ENCODE peak calls at places on chromosome 18, in eight cellular contexts. One of them, this sample, is unnamed.

GRCh38 chr18:13019301-13019700 is 28.1 kb downstream of the CEP192 start:
- DNase-seq in heart right ventricle: no peak
- DNase-seq in A549: no peak
- DNase-seq in sigmoid colon: no peak
- DNase-seq in SK-N-SH: no peak
- DNase-seq in ovary: no peak
- DNase-seq in Peyer's patch: no peak
- DNase-seq in transverse colon: no peak
- DNase-seq in this sample: no peak

GRCh38 chr18:21242141-21243040 is at the start of gene GREB1L:
- DNase-seq in A549: peak
- DNase-seq in SK-N-SH: peak
- DNase-seq in heart right ventricle: peak
- DNase-seq in ovary: peak
- DNase-seq in transverse colon: peak
- DNase-seq in Peyer's patch: peak
- DNase-seq in sigmoid colon: no peak
- DNase-seq in this sample: no peak

GRCh38 chr18:56402872-56403516 is 235.4 kb downstream of the TXNL1 start:
- DNase-seq in transverse colon: no peak
- DNase-seq in Peyer's patch: no peak
- DNase-seq in A549: peak
- DNase-seq in SK-N-SH: no peak
- DNase-seq in heart right ventricle: no peak
- DNase-seq in sigmoid colon: no peak
- DNase-seq in ovary: no peak
- DNase-seq in this sample: no peak

GRCh38 chr18:70513502-70514171 is 224.8 kb downstream of the SOCS6 start:
- DNase-seq in Peyer's patch: no peak
- DNase-seq in SK-N-SH: no peak
- DNase-seq in transverse colon: no peak
- DNase-seq in heart right ventricle: no peak
- DNase-seq in A549: no peak
- DNase-seq in sigmoid colon: no peak
- DNase-seq in ovary: no peak
- DNase-seq in this sample: no peak

GRCh38 chr18:76721207-76721996 is 101.0 kb upstream of the ZNF236 start:
- DNase-seq in Peyer's patch: peak
- DNase-seq in heart right ventricle: no peak
- DNase-seq in ovary: no peak
- DNase-seq in transverse colon: no peak
- DNase-seq in sigmoid colon: no peak
- DNase-seq in A549: no peak
- DNase-seq in SK-N-SH: no peak
- DNase-seq in this sample: peak

GRCh38 chr18:54209471-54210180 is 14.8 kb downstream of the MBD2 start:
- DNase-seq in transverse colon: no peak
- DNase-seq in SK-N-SH: no peak
- DNase-seq in heart right ventricle: no peak
- DNase-seq in A549: no peak
- DNase-seq in Peyer's patch: no peak
- DNase-seq in ovary: no peak
- DNase-seq in sigmoid colon: no peak
- DNase-seq in this sample: no peak

GRCh38 chr18:44805643-44806042 is 125.0 kb downstream of the SETBP1 start:
- DNase-seq in Peyer's patch: no peak
- DNase-seq in heart right ventricle: no peak
- DNase-seq in SK-N-SH: no peak
- DNase-seq in sigmoid colon: no peak
- DNase-seq in transverse colon: no peak
- DNase-seq in ovary: no peak
- DNase-seq in A549: no peak
- DNase-seq in this sample: no peak

GRCh38 chr18:76376225-76376624 is 118.8 kb downstream of the ZNF516 start:
- DNase-seq in A549: no peak
- DNase-seq in sigmoid colon: no peak
- DNase-seq in Peyer's patch: no peak
- DNase-seq in heart right ventricle: no peak
- DNase-seq in SK-N-SH: no peak
- DNase-seq in ovary: no peak
- DNase-seq in transverse colon: no peak
- DNase-seq in this sample: no peak

GRCh38 chr18:22060361-22060760 is 109.0 kb upstream of the GATA6 start:
- DNase-seq in ovary: no peak
- DNase-seq in transverse colon: no peak
- DNase-seq in Peyer's patch: no peak
- DNase-seq in SK-N-SH: no peak
- DNase-seq in heart right ventricle: no peak
- DNase-seq in sigmoid colon: no peak
- DNase-seq in A549: no peak
- DNase-seq in this sample: no peak

GRCh38 chr18:35513181-35513932 is 15.6 kb upstream of the INO80C start:
- DNase-seq in sigmoid colon: no peak
- DNase-seq in A549: peak
- DNase-seq in Peyer's patch: no peak
- DNase-seq in SK-N-SH: no peak
- DNase-seq in ovary: no peak
- DNase-seq in heart right ventricle: no peak
- DNase-seq in transverse colon: peak
- DNase-seq in this sample: no peak

GRCh38 chr18:44969214-44969842 is 288.6 kb downstream of the SETBP1 start:
- DNase-seq in A549: no peak
- DNase-seq in heart right ventricle: no peak
- DNase-seq in SK-N-SH: no peak
- DNase-seq in Peyer's patch: no peak
- DNase-seq in ovary: no peak
- DNase-seq in sigmoid colon: no peak
- DNase-seq in transverse colon: no peak
- DNase-seq in this sample: no peak

GRCh38 chr18:49626842-49627360 is 65.0 kb downstream of the LIPG start:
- DNase-seq in ovary: no peak
- DNase-seq in transverse colon: no peak
- DNase-seq in SK-N-SH: no peak
- DNase-seq in Peyer's patch: no peak
- DNase-seq in sigmoid colon: no peak
- DNase-seq in A549: no peak
- DNase-seq in heart right ventricle: no peak
- DNase-seq in this sample: no peak

GRCh38 chr18:49630246-49630699 is 68.4 kb downstream of the LIPG start:
- DNase-seq in Peyer's patch: peak
- DNase-seq in sigmoid colon: no peak
- DNase-seq in transverse colon: peak
- DNase-seq in A549: no peak
- DNase-seq in ovary: no peak
- DNase-seq in SK-N-SH: no peak
- DNase-seq in heart right ventricle: no peak
- DNase-seq in this sample: no peak

GRCh38 chr18:49628119-49628518 is 66.3 kb downstream of the LIPG start:
- DNase-seq in transverse colon: peak
- DNase-seq in Peyer's patch: peak
- DNase-seq in A549: no peak
- DNase-seq in heart right ventricle: no peak
- DNase-seq in SK-N-SH: no peak
- DNase-seq in sigmoid colon: no peak
- DNase-seq in ovary: no peak
- DNase-seq in this sample: no peak

GRCh38 chr18:49631146-49631866 is 69.4 kb downstream of the LIPG start:
- DNase-seq in transverse colon: no peak
- DNase-seq in A549: no peak
- DNase-seq in ovary: no peak
- DNase-seq in sigmoid colon: peak
- DNase-seq in heart right ventricle: no peak
- DNase-seq in SK-N-SH: no peak
- DNase-seq in Peyer's patch: peak
- DNase-seq in this sample: no peak

DNA sequence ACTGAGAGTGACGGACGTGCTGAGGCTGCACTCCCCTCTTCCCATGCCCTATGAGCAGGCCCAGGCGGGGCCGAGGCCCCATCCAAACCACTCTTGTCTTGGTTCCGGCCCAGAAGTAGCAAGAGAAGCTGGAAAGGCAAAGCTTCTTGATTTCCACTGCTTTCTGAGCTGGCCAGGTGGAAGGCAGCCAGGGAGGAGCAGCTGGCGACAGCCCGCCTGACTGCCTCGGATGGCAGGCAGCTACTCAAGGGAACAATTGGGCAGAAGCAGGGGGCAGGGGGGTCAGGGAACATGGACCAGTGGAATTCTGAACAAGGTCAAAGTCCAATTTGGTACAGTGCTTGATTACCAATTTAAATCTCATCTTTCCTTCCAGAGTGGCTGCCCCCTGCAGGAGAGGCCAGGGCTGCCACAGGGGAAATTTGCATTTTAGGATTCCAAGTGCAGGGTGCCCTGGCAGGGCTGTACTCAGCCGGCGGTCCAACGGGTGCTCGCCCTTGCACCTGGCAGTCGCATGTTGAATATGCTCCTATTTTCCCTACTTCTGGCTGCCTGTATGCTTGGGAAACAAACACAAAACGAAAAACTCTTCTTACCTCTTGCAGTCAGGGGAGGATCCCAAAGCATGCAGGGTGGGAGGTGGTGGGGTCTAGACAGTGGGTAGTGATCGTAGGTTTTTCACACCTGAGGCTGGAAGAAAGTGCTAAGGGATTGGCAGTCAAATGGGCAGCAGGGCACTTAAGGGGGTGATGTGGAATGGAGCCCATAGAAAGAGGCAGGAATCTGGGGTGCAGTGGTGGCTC is 67.3 kb downstream of the LIPG start:
- DNase-seq in heart right ventricle: no peak
- DNase-seq in sigmoid colon: no peak
- DNase-seq in ovary: peak
- DNase-seq in transverse colon: peak
- DNase-seq in SK-N-SH: no peak
- DNase-seq in A549: no peak
- DNase-seq in Peyer's patch: peak
- DNase-seq in this sample: no peak
- TF ChIP-seq CTCF in heart right ventricle: peak
- TF ChIP-seq CTCF in sigmoid colon: no peak
- TF ChIP-seq CTCF in ovary: no peak
- TF ChIP-seq CTCF in transverse colon: peak
- TF ChIP-seq CTCF in SK-N-SH: peak
- TF ChIP-seq CTCF in A549: no peak
- TF ChIP-seq CTCF in Peyer's patch: peak
- TF ChIP-seq CTCF in this sample: no peak

DNA sequence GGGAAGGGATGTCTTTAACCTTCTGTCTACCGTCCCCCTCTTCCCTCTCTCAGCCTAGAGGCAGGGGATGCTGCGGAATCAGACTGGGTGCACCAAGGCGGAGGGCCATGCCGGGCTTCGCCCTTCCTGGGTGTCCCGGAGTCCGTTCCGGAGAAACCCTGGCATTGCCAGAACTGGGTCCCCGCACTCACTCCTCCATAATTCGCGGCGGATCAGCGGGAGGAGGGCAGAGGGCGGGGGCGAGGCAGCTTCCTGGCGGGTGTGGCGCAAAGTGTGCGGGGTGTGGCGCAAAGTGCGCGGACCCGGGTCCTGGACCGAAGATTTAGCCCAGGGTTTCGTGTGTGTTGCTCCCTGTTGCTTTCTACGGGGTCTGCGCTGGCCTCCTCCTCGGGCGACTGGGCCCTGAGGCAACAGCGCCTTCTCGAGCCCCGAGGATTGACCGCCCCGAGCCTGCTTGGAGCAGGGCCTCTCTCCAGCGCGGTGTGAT is 12.4 kb upstream of the SKOR2 start:
- DNase-seq in SK-N-SH: peak
- DNase-seq in ovary: no peak
- DNase-seq in A549: no peak
- DNase-seq in transverse colon: no peak
- DNase-seq in heart right ventricle: no peak
- DNase-seq in Peyer's patch: no peak
- DNase-seq in sigmoid colon: no peak
- DNase-seq in this sample: no peak
- H3K4me3 ChIP-seq in SK-N-SH: peak
- H3K4me3 ChIP-seq in ovary: no peak
- H3K4me3 ChIP-seq in A549: peak
- H3K4me3 ChIP-seq in transverse colon: no peak
- H3K4me3 ChIP-seq in heart right ventricle: no peak
- H3K4me3 ChIP-seq in Peyer's patch: no peak
- H3K4me3 ChIP-seq in sigmoid colon: no peak
- H3K4me3 ChIP-seq in this sample: no peak

GRCh38 chr18:10928971-10929373 is 220.4 kb downstream of the PIEZO2 start:
- DNase-seq in SK-N-SH: no peak
- DNase-seq in sigmoid colon: no peak
- DNase-seq in heart right ventricle: no peak
- DNase-seq in Peyer's patch: no peak
- DNase-seq in transverse colon: no peak
- DNase-seq in ovary: no peak
- DNase-seq in A549: no peak
- DNase-seq in this sample: no peak

GRCh38 chr18:10930078-10930477 is 219.3 kb downstream of the PIEZO2 start:
- DNase-seq in ovary: no peak
- DNase-seq in SK-N-SH: no peak
- DNase-seq in Peyer's patch: no peak
- DNase-seq in heart right ventricle: no peak
- DNase-seq in sigmoid colon: no peak
- DNase-seq in transverse colon: no peak
- DNase-seq in A549: no peak
- DNase-seq in this sample: no peak

GRCh38 chr18:10927980-10928605 is 221.3 kb downstream of the PIEZO2 start:
- DNase-seq in A549: no peak
- DNase-seq in SK-N-SH: no peak
- DNase-seq in transverse colon: no peak
- DNase-seq in sigmoid colon: no peak
- DNase-seq in heart right ventricle: no peak
- DNase-seq in Peyer's patch: no peak
- DNase-seq in ovary: no peak
- DNase-seq in this sample: no peak

GRCh38 chr18:10926565-10927194 is 222.7 kb downstream of the PIEZO2 start:
- DNase-seq in sigmoid colon: no peak
- DNase-seq in SK-N-SH: no peak
- DNase-seq in ovary: peak
- DNase-seq in heart right ventricle: peak
- DNase-seq in A549: no peak
- DNase-seq in transverse colon: no peak
- DNase-seq in Peyer's patch: no peak
- DNase-seq in this sample: no peak

GRCh38 chr18:10927290-10927979 is 221.9 kb downstream of the PIEZO2 start:
- DNase-seq in ovary: peak
- DNase-seq in transverse colon: no peak
- DNase-seq in SK-N-SH: no peak
- DNase-seq in A549: no peak
- DNase-seq in sigmoid colon: no peak
- DNase-seq in heart right ventricle: no peak
- DNase-seq in Peyer's patch: no peak
- DNase-seq in this sample: no peak
- H3K27ac ChIP-seq in ovary: peak
- H3K27ac ChIP-seq in transverse colon: peak
- H3K27ac ChIP-seq in SK-N-SH: peak
- H3K27ac ChIP-seq in A549: no peak
- H3K27ac ChIP-seq in sigmoid colon: peak
- H3K27ac ChIP-seq in heart right ventricle: peak
- H3K27ac ChIP-seq in Peyer's patch: no peak
- H3K27ac ChIP-seq in this sample: no peak

DNA sequence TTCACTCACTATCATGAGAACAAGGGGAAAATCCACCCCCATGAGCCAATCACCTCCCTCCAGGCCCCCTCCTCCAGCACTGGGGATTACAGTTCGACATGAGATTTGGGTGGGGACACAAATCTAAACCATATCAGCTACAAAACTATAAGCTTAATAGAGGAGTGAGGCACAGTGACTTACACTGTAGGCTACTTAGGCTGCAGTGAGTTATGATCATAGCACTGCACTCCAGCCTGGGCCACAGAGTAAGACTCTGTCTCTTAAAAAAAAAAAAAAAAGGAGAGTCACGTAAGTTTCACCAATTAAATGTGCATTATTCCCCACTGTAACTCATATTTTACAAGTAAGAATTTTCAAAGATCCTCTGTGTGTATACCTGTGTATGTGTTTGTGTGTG is 26.2 kb upstream of the COLEC12 start:
- DNase-seq in heart right ventricle: no peak
- DNase-seq in SK-N-SH: no peak
- DNase-seq in ovary: no peak
- DNase-seq in transverse colon: no peak
- DNase-seq in sigmoid colon: no peak
- DNase-seq in Peyer's patch: no peak
- DNase-seq in A549: no peak
- DNase-seq in this sample: no peak
- TF ChIP-seq CTCF in heart right ventricle: no peak
- TF ChIP-seq CTCF in SK-N-SH: no peak
- TF ChIP-seq CTCF in ovary: no peak
- TF ChIP-seq CTCF in transverse colon: no peak
- TF ChIP-seq CTCF in sigmoid colon: no peak
- TF ChIP-seq CTCF in Peyer's patch: no peak
- TF ChIP-seq CTCF in A549: no peak
- TF ChIP-seq CTCF in this sample: no peak

This sample was measured in CD8-positive, alpha-beta T cell.